ENCODE peak calls at places on chromosomes 4 and X, in ten cellular contexts. A is activated CD8-positive, alpha-beta memory T cell treated with anti-CD3 and anti-CD28 coated beads for 1 hour; Y is Right ventricle myocardium superior; J is T-helper 1 cell; L is mesenchymal stem cell; B is AG10803; M is WTC11; N is CD4-positive, CD25-positive, alpha-beta regulatory T cell; H is HT-29; X is neural progenitor cell. K is an unnamed sample.
A peak's percentile ranks its signal among the peaks of the same experiment; 100 is the strongest.

GRCh38 chr4:100516225-100516624 is 1.6 kb downstream of the EMCN start:
- DNase-seq in X (no peak), H (no peak), B (peak; percentile 8), M (no peak), N (no peak), L (no peak), J (no peak), Y (no peak), A (no peak), K (no peak)

GRCh38 chrX:16839852-16840460 is 30.2 kb downstream of the RBBP7 start:
- DNase-seq in H (no peak), A (no peak), Y (no peak), B (peak; percentile 71), J (no peak), N (no peak), L (peak; percentile 76), M (no peak), X (peak; percentile 32), K (no peak)

GRCh38 chrX:8191022-8191421 is 20.0 kb upstream of the VCX2 start:
- DNase-seq in X (no peak), Y (no peak), H (peak; percentile 56), M (no peak), L (no peak), B (no peak), J (no peak), A (no peak), N (no peak), K (no peak)

GRCh38 chr4:20464381-20464780 is 212.7 kb downstream of the SLIT2 start:
- DNase-seq in H (no peak), L (peak; percentile 15), Y (no peak), N (no peak), B (peak; percentile 43), M (no peak), A (no peak), J (no peak), X (no peak), K (no peak)

GRCh38 chr4:62460329-62460728 is 1260.2 kb downstream of the ADGRL3 start:
- DNase-seq in L (no peak), B (no peak), A (no peak), M (no peak), N (no peak), Y (no peak), X (no peak), J (no peak), H (peak; percentile 31), K (no peak)

GRCh38 chrX:27728291-27728690 is 79.5 kb upstream of the MAGEB10 start:
- DNase-seq in X (no peak), N (no peak), B (no peak), A (no peak), J (no peak), M (no peak), Y (no peak), L (peak; percentile 0), H (no peak), K (no peak)

GRCh38 chrX:19990225-19990518 is 689 bp downstream of the BCLAF3 start:
- DNase-seq in M (no peak), H (peak; percentile 45), Y (no peak), J (no peak), X (no peak), L (peak; percentile 5), A (peak; percentile 7), B (peak; percentile 1), N (no peak), K (peak; percentile 16)

GRCh38 chr4:87838207-87838606 is 5.4 kb downstream of the MEPE start:
- DNase-seq in X (peak; percentile 15), A (no peak), Y (no peak), M (peak; percentile 28), B (no peak), L (no peak), N (no peak), J (no peak), H (peak; percentile 29), K (no peak)

GRCh38 chrX:18966624-18967023 is 17.3 kb downstream of the PHKA2 start:
- DNase-seq in B (no peak), L (no peak), A (no peak), Y (no peak), J (no peak), H (no peak), M (no peak), N (no peak), X (no peak), K (no peak)

GRCh38 chr4:39636786-39637185 is 1.9 kb downstream of the SMIM14 start:
- DNase-seq in B (no peak), J (no peak), M (no peak), X (no peak), L (peak; percentile 48), N (no peak), H (no peak), Y (no peak), A (no peak), K (no peak)

GRCh38 chr4:21858971-21859370 is 89.6 kb downstream of the KCNIP4 start:
- DNase-seq in X (no peak), J (no peak), A (no peak), B (no peak), L (peak; percentile 62), H (no peak), Y (no peak), M (no peak), N (no peak), K (no peak)

GRCh38 chrX:127879585-127879984 is 172.6 kb downstream of the ACTRT1 start:
- DNase-seq in N (no peak), Y (no peak), B (no peak), X (no peak), M (no peak), A (no peak), J (no peak), L (no peak), H (no peak), K (no peak)

GRCh38 chrX:24023972-24024664 is 2.9 kb downstream of the KLHL15 start:
- DNase-seq in A (no peak), J (no peak), L (peak; percentile 37), B (no peak), Y (no peak), H (peak; percentile 22), N (peak; percentile 45), X (peak; percentile 28), M (no peak), K (peak; percentile 23)

GRCh38 chr4:17664755-17665154 is 50.3 kb downstream of the MED28 start:
- DNase-seq in Y (no peak), L (no peak), N (no peak), M (no peak), B (no peak), A (no peak), H (no peak), X (no peak), J (no peak), K (no peak)

GRCh38 chrX:137562096-137562495 is 3.8 kb upstream of the ZIC3 start:
- DNase-seq in M (no peak), L (no peak), A (no peak), X (no peak), H (no peak), Y (no peak), N (no peak), J (no peak), B (no peak), K (no peak)

GRCh38 chr4:89134775-89135319 is 23.5 kb downstream of the TIGD2 start:
- DNase-seq in B (peak; percentile 89), A (no peak), X (no peak), J (no peak), M (no peak), L (peak; percentile 93), H (no peak), N (no peak), Y (no peak), K (peak; percentile 35)

GRCh38 chrX:150544222-150544787 is 24.1 kb upstream of the MTM1 start:
- DNase-seq in J (no peak), X (peak; percentile 50), M (peak; percentile 35), L (no peak), A (no peak), B (no peak), H (peak; percentile 37), N (peak; percentile 19), Y (no peak), K (no peak)

GRCh38 chr4:147596976-147597375 is 20.2 kb upstream of the TMEM184C start:
- DNase-seq in L (peak; percentile 68), H (peak; percentile 20), X (no peak), M (no peak), J (no peak), Y (no peak), A (no peak), B (peak; percentile 88), N (no peak), K (no peak)

GRCh38 chr4:2047781-2048581 is 11.1 kb upstream of the NAT8L start:
- DNase-seq in H (no peak), B (no peak), N (no peak), L (no peak), J (no peak), X (no peak), M (no peak), Y (no peak), A (no peak), K (no peak)

GRCh38 chr4:66048861-66049260 is 378.6 kb upstream of the EPHA5 start:
- DNase-seq in M (no peak), J (no peak), X (no peak), Y (no peak), A (no peak), L (no peak), H (no peak), N (no peak), B (no peak), K (no peak)

GRCh38 chr4:165096776-165097175 is 15.9 kb downstream of the TMEM192 start:
- DNase-seq in Y (no peak), A (no peak), X (peak; percentile 43), L (peak; percentile 39), J (no peak), N (peak; percentile 39), M (no peak), H (peak; percentile 3), B (peak; percentile 38), K (peak; percentile 30)

GRCh38 chr4:56183344-56183959 is 203.8 kb downstream of the AASDH start:
- DNase-seq in L (peak; percentile 26), H (peak; percentile 37), M (no peak), J (no peak), Y (no peak), N (no peak), A (no peak), X (no peak), B (no peak), K (no peak)